ENCODE peak calls at places on chromosomes 2 and 18, in eight cellular contexts. R is hepatocyte, X is PC-3, I is GM23338, M is HCT116, Z is neural progenitor cell, O is OCI-LY7, N is SK-N-SH. S is an unnamed sample.

GRCh38 chr2:158828378-158829136 is 33.4 kb downstream of the DAPL1 start:
- DNase-seq in M (no peak), R (no peak), Z (no peak), O (no peak), I (no peak), N (no peak), X (no peak), S (no peak)

GRCh38 chr2:143001521-143001920 is 124.1 kb downstream of the KYNU start:
- DNase-seq in Z (no peak), I (no peak), M (no peak), N (no peak), R (no peak), X (no peak), O (no peak), S (no peak)

GRCh38 chr2:79453918-79454317 is 58.9 kb upstream of the CTNNA2 start:
- DNase-seq in I (peak), Z (peak), X (no peak), R (peak), O (no peak), N (no peak), M (no peak), S (no peak)

GRCh38 chr2:28445448-28446258 is 50.2 kb upstream of the PLB1 start:
- DNase-seq in X (peak), M (peak), N (peak), R (peak), Z (no peak), I (no peak), O (no peak), S (no peak)

GRCh38 chr2:186098821-186099220 is 360.2 kb downstream of the FSIP2 start:
- DNase-seq in I (no peak), Z (no peak), N (no peak), X (no peak), O (no peak), R (no peak), M (no peak), S (no peak)

GRCh38 chr2:235543126-235543750 is 49.4 kb downstream of the AGAP1 start:
- DNase-seq in M (no peak), I (peak), R (no peak), O (no peak), X (peak), N (no peak), Z (no peak), S (no peak)

GRCh38 chr2:23420840-23421476 is 36.0 kb downstream of the KLHL29 start:
- DNase-seq in R (no peak), N (peak), M (no peak), X (no peak), O (no peak), Z (no peak), I (no peak), S (no peak)

GRCh38 chr2:138035597-138036217 is 71.4 kb downstream of the HNMT start:
- DNase-seq in I (no peak), Z (peak), N (no peak), O (no peak), R (no peak), X (no peak), M (no peak), S (no peak)

GRCh38 chr2:239880396-239880795 is 144.7 kb downstream of the NDUFA10 start:
- DNase-seq in I (no peak), N (no peak), O (no peak), Z (no peak), M (no peak), R (no peak), X (no peak), S (no peak)

GRCh38 chr2:182509-183122 is 81.2 kb downstream of the SH3YL1 start:
- DNase-seq in M (peak), X (peak), Z (peak), I (peak), O (peak), N (no peak), R (no peak), S (no peak)

GRCh38 chr2:101305492-101306123 is 2.9 kb downstream of the RNF149 start:
- DNase-seq in R (peak), Z (no peak), O (no peak), M (no peak), X (peak), I (no peak), N (no peak), S (no peak)

GRCh38 chr18:27144672-27145071 is 40.4 kb downstream of the CHST9 start:
- DNase-seq in O (no peak), I (no peak), N (no peak), M (no peak), X (no peak), Z (no peak), R (no peak), S (no peak)
- H3K27ac ChIP-seq in O (no peak), I (no peak), N (no peak), M (no peak), X (no peak), Z (no peak), R (no peak), S (no peak)

GRCh38 chr2:172833898-172834297 is 98.3 kb downstream of the RAPGEF4 start:
- DNase-seq in R (no peak), M (no peak), O (no peak), Z (no peak), X (no peak), I (no peak), N (no peak), S (no peak)
- TF ChIP-seq EZH2phosphoT487 in R (no peak), M (no peak), O (no peak), Z (no peak), X (no peak), I (no peak), N (no peak), S (no peak)

DNA sequence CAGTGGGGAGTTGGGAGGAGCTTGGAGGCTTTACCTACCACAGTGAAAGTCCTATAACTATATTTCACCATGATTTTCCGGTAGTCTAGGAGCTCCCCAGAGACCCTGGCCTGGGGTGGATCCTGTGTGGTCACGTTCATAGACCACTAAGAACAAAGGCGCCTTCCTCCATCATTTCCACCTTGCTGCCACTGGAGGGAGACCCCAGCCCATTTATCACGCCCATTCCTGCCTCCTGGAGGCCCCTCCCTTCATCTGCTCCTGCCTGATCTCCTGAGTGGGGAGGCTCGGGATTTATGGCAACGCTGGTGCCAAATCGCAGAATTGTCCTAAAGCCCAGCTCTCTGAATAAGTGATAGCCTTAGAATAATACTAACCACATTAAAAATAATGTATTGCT is 507.6 kb upstream of the SPHKAP start:
- DNase-seq in O (no peak), Z (peak), R (peak), I (peak), X (peak), N (peak), M (no peak), S (no peak)
- TF ChIP-seq CTCF in O (peak), Z (peak), R (peak), I (peak), X (peak), N (no peak), M (peak), S (no peak)

GRCh38 chr18:58578835-58579560 is 49.9 kb downstream of the ALPK2 start:
- DNase-seq in X (peak), Z (no peak), M (no peak), N (no peak), I (no peak), R (peak), O (no peak), S (no peak)

GRCh38 chr18:58578321-58578720 is 50.6 kb downstream of the ALPK2 start:
- DNase-seq in I (no peak), R (no peak), M (no peak), Z (no peak), O (no peak), N (peak), X (no peak), S (no peak)

GRCh38 chr18:58580078-58580477 is 48.8 kb downstream of the ALPK2 start:
- DNase-seq in O (no peak), I (no peak), X (no peak), Z (no peak), M (no peak), R (no peak), N (no peak), S (no peak)

GRCh38 chr18:58580623-58581022 is 48.3 kb downstream of the ALPK2 start:
- DNase-seq in Z (peak), I (peak), X (no peak), R (no peak), N (no peak), O (no peak), M (no peak), S (no peak)

GRCh38 chr18:58579561-58580047 is 49.3 kb downstream of the ALPK2 start:
- DNase-seq in O (no peak), R (no peak), N (no peak), I (no peak), Z (no peak), X (no peak), M (no peak), S (no peak)
- H3K27ac ChIP-seq in O (no peak), R (peak), N (peak), I (no peak), Z (no peak), X (no peak), M (no peak), S (no peak)

DNA sequence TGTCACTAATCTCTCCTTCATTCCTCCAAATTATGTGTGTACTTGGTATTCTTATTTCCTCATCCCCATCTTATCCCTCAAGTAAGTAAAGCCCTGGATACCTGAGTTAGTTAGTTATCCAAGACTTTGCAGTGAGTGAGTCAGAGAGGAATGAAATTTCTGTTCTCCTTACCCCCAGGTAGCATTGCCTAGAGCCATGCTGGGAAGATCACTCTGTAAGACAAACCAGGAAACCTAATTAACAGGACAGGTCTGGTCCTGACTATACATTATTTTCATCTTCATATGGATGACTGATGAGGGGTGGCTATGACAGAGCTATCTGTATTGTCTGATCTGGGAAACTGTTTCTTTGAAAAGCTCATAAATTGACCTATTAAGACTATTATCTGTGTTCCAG is 55.0 kb upstream of the ITGA6 start:
- DNase-seq in M (no peak), N (peak), X (no peak), R (no peak), Z (no peak), I (no peak), O (no peak), S (no peak)
- TF ChIP-seq EZH2phosphoT487 in M (no peak), N (no peak), X (no peak), R (no peak), Z (no peak), I (no peak), O (no peak), S (no peak)

GRCh38 chr2:55781542-55781941 is 87.9 kb upstream of the PNPT1 start:
- DNase-seq in N (no peak), X (no peak), R (no peak), O (no peak), I (no peak), Z (no peak), M (no peak), S (no peak)
- TF ChIP-seq CTCF in N (peak), X (peak), R (no peak), O (no peak), I (peak), Z (no peak), M (no peak), S (no peak)

DNA sequence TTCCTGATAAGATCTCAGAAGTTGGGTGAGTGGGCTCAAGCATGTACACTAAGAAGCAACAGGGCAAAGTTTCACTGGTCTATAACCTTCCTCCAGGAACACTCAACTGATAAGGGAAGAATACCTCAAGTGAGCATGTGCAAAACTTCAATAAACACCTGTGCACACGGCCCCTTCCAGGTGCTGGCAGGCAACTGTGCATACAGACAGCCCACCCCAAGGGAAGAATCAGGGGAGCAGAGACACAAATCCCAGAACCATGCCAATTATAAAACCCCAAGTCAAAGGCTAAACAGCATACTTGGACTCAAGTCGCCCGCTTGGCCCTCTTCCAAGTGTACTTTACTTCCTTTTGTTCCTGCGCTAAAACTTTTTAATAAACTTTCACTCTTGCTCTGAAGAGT is 85.9 kb upstream of the RTN4 start:
- DNase-seq in X (no peak), I (no peak), R (peak), N (no peak), Z (no peak), O (no peak), M (no peak), S (no peak)
- H3K27ac ChIP-seq in X (no peak), I (no peak), R (peak), N (no peak), Z (no peak), O (no peak), M (no peak), S (no peak)

GRCh38 chr2:150610670-150611279 is 123.3 kb upstream of the RND3 start:
- DNase-seq in O (peak), Z (peak), X (peak), I (peak), R (peak), N (peak), M (peak), S (peak)
- TF ChIP-seq EZH2phosphoT487 in O (no peak), Z (no peak), X (no peak), I (no peak), R (no peak), N (no peak), M (no peak), S (no peak)

GRCh38 chr2:112794841-112795240 is 10.5 kb upstream of the IL1A start:
- DNase-seq in X (no peak), N (no peak), R (no peak), O (no peak), Z (no peak), I (no peak), M (no peak), S (no peak)

GRCh38 chr2:112794131-112794733 is 9.9 kb upstream of the IL1A start:
- DNase-seq in N (no peak), O (peak), Z (no peak), X (no peak), M (peak), R (peak), I (no peak), S (no peak)

GRCh38 chr2:112795720-112796119 is 11.4 kb upstream of the IL1A start:
- DNase-seq in Z (no peak), R (peak), M (no peak), N (no peak), O (peak), I (no peak), X (peak), S (no peak)

GRCh38 chr2:112791693-112792230 is 7.5 kb upstream of the IL1A start:
- DNase-seq in M (no peak), Z (no peak), O (no peak), R (no peak), X (no peak), N (no peak), I (no peak), S (no peak)

GRCh38 chr2:112793449-112793978 is 9.2 kb upstream of the IL1A start:
- DNase-seq in R (no peak), N (no peak), Z (no peak), M (no peak), X (no peak), O (no peak), I (no peak), S (no peak)
- TF ChIP-seq CTCF in R (no peak), N (no peak), Z (no peak), M (no peak), X (no peak), O (no peak), I (no peak), S (no peak)

S was measured in MM.1S.